ENCODE peak calls at places on chromosomes 4 and X, in four cellular contexts. S is ovary; J is ureter; T is CD4-positive, alpha-beta T cell. H is an unnamed sample.

GRCh38 chr4:168848977-168849687 is 160.9 kb downstream of the CBR4 start:
- DNase-seq in S (no peak), J (no peak), T (no peak), H (no peak)

GRCh38 chr4:155667538-155668511 is 1.2 kb downstream of the GUCY1A1 start:
- DNase-seq in S (peak), J (peak), T (no peak), H (no peak)

GRCh38 chrX:34341814-34342213 is 209.7 kb upstream of the FAM47A start:
- DNase-seq in S (no peak), J (no peak), T (no peak), H (no peak)

GRCh38 chr4:41181037-41181436 is 33.3 kb downstream of the APBB2 start:
- DNase-seq in S (no peak), J (no peak), T (no peak), H (no peak)

GRCh38 chr4:154312246-154312645 is 179.4 kb downstream of the DCHS2 start:
- DNase-seq in S (no peak), J (no peak), T (no peak), H (no peak)

GRCh38 chrX:8755116-8755515 is 23.2 kb upstream of the ANOS1 start:
- DNase-seq in S (no peak), J (no peak), T (no peak), H (no peak)

GRCh38 chrX:51002160-51002632 is 91.7 kb downstream of the BMP15 start:
- DNase-seq in S (no peak), J (no peak), T (no peak), H (no peak)

GRCh38 chr4:77800483-77801259 is 18.5 kb downstream of the CNOT6L start:
- DNase-seq in S (no peak), J (no peak), T (no peak), H (no peak)

GRCh38 chrX:48090123-48090522 is 18.7 kb upstream of the ZNF630 start:
- DNase-seq in S (no peak), J (no peak), T (no peak), H (no peak)

GRCh38 chr4:86965019-86965976 is 30.5 kb downstream of the AFF1 start:
- DNase-seq in S (no peak), J (no peak), T (no peak), H (no peak)

GRCh38 chrX:11298600-11298999 is 5.4 kb downstream of the AMELX start:
- DNase-seq in S (no peak), J (no peak), T (no peak), H (no peak)

GRCh38 chr4:81429607-81430006 is 42.1 kb downstream of the RASGEF1B start:
- DNase-seq in S (no peak), J (no peak), T (no peak), H (no peak)

GRCh38 chrX:135396566-135396965 is 25.2 kb upstream of the SMIM10L2A start:
- DNase-seq in S (no peak), J (no peak), T (no peak), H (no peak)

GRCh38 chr4:186727149-186727976 is 3.7 kb upstream of the FAT1 start:
- DNase-seq in S (no peak), J (no peak), T (no peak), H (no peak)

GRCh38 chrX:123339201-123339905 is 155.3 kb downstream of the GRIA3 start:
- DNase-seq in S (no peak), J (no peak), T (no peak), H (no peak)